ENCODE peak calls at places on chromosome 9, in ten cellular contexts. H is IMR-90, O is gastrocnemius medialis, A is transverse colon, B is Peyer's patch, Z is heart left ventricle, R is HepG2, P is esophagus squamous epithelium, D is uterus, V is stomach. L is an unnamed sample. For H3K27me3, the result is how much of the 10 kb centered on the place peaks cover.

GRCh38 chr9:111038336-111039202 is at the start of gene LPAR1:
- DNase-seq in D (peak), H (peak), A (peak), P (no peak), V (peak), O (peak), B (peak), R (no peak), Z (peak), L (no peak)

GRCh38 chr9:6907772-6908381 is 150.1 kb downstream of the KDM4C start:
- DNase-seq in R (peak), V (no peak), P (no peak), H (peak), A (no peak), Z (no peak), O (no peak), D (no peak), B (no peak), L (peak)

GRCh38 chr9:130276121-130276520 is 10.6 kb downstream of the HMCN2 start:
- DNase-seq in D (no peak), P (no peak), A (no peak), B (no peak), R (no peak), Z (no peak), O (no peak), V (no peak), H (peak), L (no peak)

GRCh38 chr9:114247086-114247485 is 75.8 kb upstream of the ORM1 start:
- DNase-seq in H (no peak), A (no peak), Z (no peak), B (no peak), O (peak), R (no peak), V (no peak), P (no peak), D (no peak), L (no peak)

GRCh38 chr9:90007516-90008430 is 403.0 kb downstream of the GADD45G start:
- DNase-seq in R (no peak), V (no peak), H (peak), O (no peak), Z (no peak), P (no peak), D (no peak), B (no peak), A (no peak), L (no peak)

GRCh38 chr9:108296056-108296455 is 559.7 kb downstream of the ACTL7B start:
- DNase-seq in B (no peak), V (no peak), H (peak), D (no peak), P (no peak), O (no peak), Z (no peak), A (no peak), R (no peak), L (no peak)

GRCh38 chr9:132615822-132616221 is 33.4 kb downstream of the BARHL1 start:
- DNase-seq in H (no peak), Z (no peak), A (no peak), O (no peak), B (no peak), P (no peak), R (no peak), V (no peak), D (no peak), L (no peak)

GRCh38 chr9:134870746-134871667 is 9.6 kb upstream of the FCN2 start:
- DNase-seq in A (no peak), O (no peak), B (peak), H (no peak), V (no peak), R (no peak), D (no peak), P (no peak), Z (no peak), L (no peak)

GRCh38 chr9:95419444-95419843 is 97.3 kb downstream of the PTCH1 start:
- DNase-seq in V (no peak), R (no peak), B (no peak), A (no peak), O (no peak), D (no peak), Z (no peak), P (no peak), H (no peak), L (no peak)

GRCh38 chr9:135081264-135081660 is 6.2 kb upstream of the OLFM1 start:
- DNase-seq in Z (no peak), H (no peak), A (no peak), V (no peak), D (no peak), R (no peak), B (peak), P (no peak), O (no peak), L (no peak)

GRCh38 chr9:136020671-136021070 is 59.5 kb upstream of the UBAC1 start:
- DNase-seq in H (no peak), O (no peak), P (no peak), A (no peak), B (no peak), D (no peak), R (no peak), Z (no peak), V (no peak), L (no peak)

GRCh38 chr9:86359480-86359879 is 5.3 kb upstream of the TUT7 start:
- DNase-seq in A (no peak), O (peak), R (no peak), P (no peak), Z (peak), V (no peak), B (no peak), D (no peak), H (no peak), L (no peak)

GRCh38 chr9:3478549-3478953 is 47.2 kb downstream of the RFX3 start:
- DNase-seq in A (no peak), P (no peak), V (no peak), D (no peak), H (no peak), O (no peak), R (peak), Z (no peak), B (no peak), L (peak)

GRCh38 chr9:135939351-135940265 is 21.6 kb downstream of the UBAC1 start:
- DNase-seq in A (no peak), D (no peak), V (no peak), P (no peak), Z (peak), R (no peak), H (no peak), O (no peak), B (peak), L (no peak)

GRCh38 chr9:22722492-22722891 is 275.9 kb downstream of the DMRTA1 start:
- DNase-seq in O (no peak), B (no peak), D (no peak), A (no peak), H (no peak), V (no peak), R (no peak), Z (no peak), P (no peak), L (no peak)

GRCh38 chr9:115104908-115105307 is 13.0 kb downstream of the TNC start:
- DNase-seq in H (peak), V (no peak), A (no peak), R (no peak), Z (no peak), D (no peak), P (no peak), B (no peak), O (no peak), L (no peak)

GRCh38 chr9:133606722-133607053 is 2.5 kb downstream of the FAM163B start:
- DNase-seq in D (no peak), R (no peak), H (no peak), A (no peak), B (no peak), O (no peak), V (no peak), P (no peak), Z (no peak), L (no peak)

DNA sequence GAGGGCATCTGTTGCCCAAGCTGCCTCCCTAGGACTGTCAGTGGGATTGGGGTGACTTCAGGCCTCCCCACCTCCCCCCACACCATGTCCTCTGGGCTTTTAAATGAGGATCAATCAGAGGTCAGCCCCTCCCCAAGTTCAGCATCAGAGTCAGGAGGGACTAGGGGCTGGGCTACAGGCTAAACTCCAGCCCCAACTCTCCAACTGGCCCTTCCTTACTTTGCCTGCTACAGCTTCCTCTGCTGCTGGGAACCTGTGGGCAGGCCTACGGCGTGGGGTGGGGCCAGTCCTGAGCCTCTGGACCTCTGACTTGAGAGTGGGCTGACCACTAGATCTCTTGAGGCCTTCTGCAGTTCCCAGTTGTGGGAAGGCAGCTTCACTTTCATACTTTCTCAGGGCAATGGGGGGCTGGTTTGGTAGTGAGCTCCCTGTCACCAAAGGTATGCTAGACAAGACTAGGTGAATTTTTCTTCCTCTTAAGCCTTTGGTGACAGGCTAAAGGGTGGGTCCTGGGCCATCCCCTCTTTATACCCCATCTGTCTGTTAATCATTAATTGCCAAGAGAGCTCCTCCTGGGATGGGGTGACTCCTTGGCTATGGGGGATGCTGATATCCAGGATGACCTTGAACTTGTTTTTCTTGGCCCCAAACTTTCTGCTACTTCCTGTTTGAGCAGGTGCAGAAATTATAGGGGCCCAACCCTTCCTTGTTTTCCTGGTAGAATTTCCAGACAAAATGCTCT is 10.8 kb upstream of the DAB2IP start:
- DNase-seq in D (no peak), Z (no peak), R (no peak), H (no peak), V (no peak), A (no peak), B (peak), P (no peak), O (no peak), L (no peak)
- TF ChIP-seq POLR2A in D (no peak), Z (no peak), R (no peak), H (no peak), V (no peak), A (no peak), B (no peak), P (no peak), O (no peak), L (no peak)

GRCh38 chr9:36745977-36746376 is 173.3 kb downstream of the MELK start:
- DNase-seq in P (no peak), A (no peak), V (no peak), R (no peak), D (no peak), B (no peak), Z (no peak), H (no peak), O (no peak), L (no peak)
- H3K27me3 ChIP-seq in P (under half), A (under half), V (half or more), R (under half), D (under half), B (under half), Z (half or more), H (under half), O (under half), L (under half)

GRCh38 chr9:69172895-69173294 is 1.2 kb upstream of the TJP2 start:
- DNase-seq in P (no peak), A (no peak), O (no peak), Z (no peak), V (no peak), H (no peak), R (no peak), B (no peak), D (no peak), L (peak)

GRCh38 chr9:69174645-69175487 is 789 bp downstream of the TJP2 start:
- DNase-seq in R (peak), A (peak), P (no peak), V (no peak), D (peak), Z (peak), H (peak), O (peak), B (no peak), L (peak)

GRCh38 chr9:69173497-69173890 is 583 bp upstream of the TJP2 start:
- DNase-seq in V (no peak), Z (no peak), O (no peak), D (peak), R (no peak), A (no peak), P (no peak), B (no peak), H (no peak), L (peak)

GRCh38 chr9:69175488-69175872 is 1.4 kb downstream of the TJP2 start:
- DNase-seq in O (no peak), P (no peak), H (no peak), R (no peak), B (no peak), V (no peak), D (no peak), A (no peak), Z (no peak), L (no peak)

GRCh38 chr9:69173891-69174644 is at the start of gene TJP2:
- DNase-seq in O (peak), H (peak), R (peak), P (no peak), D (peak), V (peak), A (peak), Z (peak), B (peak), L (peak)
- H3K4me3 ChIP-seq in O (peak), H (peak), R (peak), P (peak), D (peak), V (peak), A (peak), Z (peak), B (peak), L (peak)

DNA sequence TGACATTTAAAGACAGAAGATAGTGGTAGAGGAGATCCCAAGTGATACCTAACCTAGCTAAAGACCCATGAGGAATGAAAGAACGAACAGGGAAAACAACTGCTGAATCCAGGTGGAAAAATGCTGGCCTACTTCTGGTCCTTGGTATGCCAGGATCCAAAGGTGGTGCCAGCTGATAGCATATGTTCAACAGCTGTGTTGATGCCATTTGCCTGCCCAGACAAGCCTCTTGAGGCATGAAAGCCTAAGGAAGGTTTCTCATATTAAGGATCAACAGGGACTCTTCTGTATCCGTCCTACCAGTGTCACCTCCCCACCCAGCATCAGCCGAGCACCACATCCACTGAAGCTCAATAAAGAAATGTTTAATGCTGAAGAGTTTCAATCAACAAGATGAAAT is 225.7 kb upstream of the DMRT1 start:
- DNase-seq in H (no peak), P (no peak), Z (no peak), B (no peak), A (no peak), V (peak), R (no peak), D (no peak), O (no peak), L (no peak)
- TF ChIP-seq POLR2A in H (no peak), P (no peak), Z (no peak), B (no peak), A (no peak), V (no peak), R (no peak), D (no peak), O (no peak), L (no peak)

GRCh38 chr9:137319434-137319975 is 17.4 kb upstream of the NRARP start:
- DNase-seq in P (no peak), V (peak), O (no peak), R (no peak), A (no peak), D (no peak), H (no peak), B (no peak), Z (no peak), L (no peak)

GRCh38 chr9:137318976-137319375 is 16.9 kb upstream of the NRARP start:
- DNase-seq in V (peak), P (no peak), D (peak), B (no peak), O (peak), Z (peak), H (peak), A (no peak), R (no peak), L (no peak)

GRCh38 chr9:137321726-137322361 is 19.8 kb upstream of the NRARP start:
- DNase-seq in A (no peak), Z (no peak), D (no peak), H (no peak), P (no peak), V (peak), R (no peak), O (no peak), B (no peak), L (no peak)

GRCh38 chr9:137319976-137320551 is 18.0 kb upstream of the NRARP start:
- DNase-seq in B (no peak), Z (no peak), R (no peak), P (no peak), A (no peak), H (no peak), V (peak), O (peak), D (no peak), L (no peak)

GRCh38 chr9:137320555-137321384 is 18.7 kb upstream of the NRARP start:
- DNase-seq in P (no peak), B (no peak), V (peak), H (no peak), R (no peak), O (peak), Z (peak), D (no peak), A (peak), L (peak)
- H3K27me3 ChIP-seq in P (under half), B (under half), V (under half), H (under half), R (under half), O (under half), Z (under half), D (under half), A (under half), L (under half)

L was measured in endothelial cell of umbilical vein.